ENCODE peak calls at places on chromosome 16, in nine cellular contexts. J is cardiac fibroblast; G is HTR-8/SVneo; W is GM04504; L is NCI-H1436; A is mesothelial cell of epicardium; B is activated T-helper 1 cell treated with anti-CD3 and anti-CD28 coated beads, Interleukin-2, amount 50 U/mL, for 16 hours; P is effector CD8-positive, alpha-beta T cell; N is CD8-positive, alpha-beta memory T cell. S is an unnamed sample.

GRCh38 chr16:18938986-18939385 is 12.8 kb upstream of the SMG1 start:
- DNase-seq in B (no peak), J (no peak), G (no peak), L (no peak), P (no peak), A (no peak), N (no peak), W (no peak), S (no peak)

GRCh38 chr16:85174871-85175723 is 62.8 kb upstream of the CIBAR2 start:
- DNase-seq in P (no peak), L (no peak), A (no peak), W (no peak), J (no peak), B (no peak), G (no peak), N (no peak), S (no peak)

GRCh38 chr16:56425439-56425832 is at the start of gene AMFR:
- DNase-seq in L (peak; percentile 75), G (peak; percentile 71), W (peak; percentile 78), P (peak; percentile 46), N (peak; percentile 74), A (peak; percentile 60), J (peak; percentile 89), B (peak; percentile 14), S (peak; percentile 70)

GRCh38 chr16:75080205-75081029 is 36.2 kb downstream of the LDHD start:
- DNase-seq in B (no peak), P (no peak), W (no peak), A (no peak), G (peak; percentile 53), N (no peak), J (peak; percentile 17), L (no peak), S (peak; percentile 78)

GRCh38 chr16:25580071-25580470 is 111.7 kb upstream of the HS3ST4 start:
- DNase-seq in W (no peak), B (no peak), N (no peak), P (no peak), G (no peak), A (no peak), L (no peak), J (no peak), S (no peak)

GRCh38 chr16:77499373-77500285 is 64.8 kb upstream of the ADAMTS18 start:
- DNase-seq in N (no peak), W (peak; percentile 17), A (peak; percentile 40), B (no peak), G (no peak), L (no peak), P (no peak), J (peak; percentile 13), S (peak; percentile 60)

GRCh38 chr16:52584354-52584840 is 37.5 kb upstream of the TOX3 start:
- DNase-seq in W (no peak), B (no peak), L (no peak), A (no peak), N (no peak), P (no peak), J (no peak), G (no peak), S (no peak)

GRCh38 chr16:87052506-87052905 is 264.7 kb downstream of the C16orf95 start:
- DNase-seq in A (no peak), N (no peak), B (no peak), L (no peak), W (no peak), G (no peak), P (no peak), J (peak; percentile 31), S (no peak)

GRCh38 chr16:22314661-22315626 is 17.7 kb downstream of the POLR3E start:
- DNase-seq in L (no peak), B (no peak), A (no peak), N (no peak), J (no peak), W (no peak), G (no peak), P (no peak), S (no peak)

GRCh38 chr16:396605-397004 is 394 bp upstream of the NME4 start:
- DNase-seq in B (no peak), W (no peak), J (peak; percentile 64), G (peak; percentile 73), P (no peak), L (peak; percentile 43), N (no peak), A (no peak), S (peak; percentile 50)

GRCh38 chr16:67311607-67312449 is 14.7 kb downstream of the KCTD19 start:
- DNase-seq in N (no peak), W (peak; percentile 98), P (no peak), A (no peak), B (no peak), G (peak; percentile 97), L (no peak), J (peak; percentile 97), S (peak; percentile 99)

GRCh38 chr16:79164378-79164720 is 436.2 kb downstream of the MAF start:
- DNase-seq in W (no peak), B (no peak), N (no peak), A (no peak), L (no peak), G (no peak), J (no peak), P (no peak), S (no peak)

GRCh38 chr16:66070140-66070887 is 296.2 kb upstream of the CDH5 start:
- DNase-seq in J (peak; percentile 97), W (no peak), P (no peak), L (no peak), B (no peak), N (no peak), G (no peak), A (no peak), S (peak; percentile 77)

GRCh38 chr16:49643429-49644142 is 212.3 kb downstream of the ZNF423 start:
- DNase-seq in A (no peak), G (no peak), W (no peak), L (no peak), J (peak; percentile 74), N (no peak), B (no peak), P (no peak), S (peak; percentile 65)

GRCh38 chr16:58814348-58814801 is 80.3 kb upstream of the GOT2 start:
- DNase-seq in J (peak; percentile 64), G (peak; percentile 62), W (peak; percentile 8), A (peak; percentile 61), B (no peak), N (no peak), L (peak; percentile 22), P (no peak), S (peak; percentile 67)

GRCh38 chr16:81604960-81605383 is 160.4 kb downstream of the CMIP start:
- DNase-seq in A (no peak), W (no peak), J (peak; percentile 51), N (no peak), P (no peak), L (no peak), G (no peak), B (no peak), S (peak; percentile 77)

GRCh38 chr16:11556945-11557720 is 29.6 kb downstream of the LITAF start:
- DNase-seq in L (no peak), B (no peak), A (no peak), P (no peak), W (no peak), G (no peak), J (no peak), N (peak; percentile 61), S (no peak)

GRCh38 chr16:4260360-4260759 is 12.5 kb downstream of the TFAP4 start:
- DNase-seq in W (no peak), N (no peak), A (no peak), P (no peak), B (no peak), G (no peak), J (no peak), L (peak; percentile 86), S (no peak)

GRCh38 chr16:56193951-56194726 is 2.9 kb downstream of the GNAO1 start:
- DNase-seq in N (peak; percentile 82), A (peak; percentile 96), B (peak; percentile 50), W (no peak), G (peak; percentile 18), P (no peak), J (peak; percentile 62), L (peak; percentile 90), S (peak; percentile 74)

GRCh38 chr16:85602402-85602801 is 10.7 kb upstream of the GSE1 start:
- DNase-seq in W (no peak), L (no peak), A (no peak), G (no peak), J (no peak), B (no peak), P (no peak), N (no peak), S (no peak)

GRCh38 chr16:69563605-69564580 is 1.9 kb upstream of the NFAT5 start:
- DNase-seq in L (no peak), P (no peak), W (no peak), B (no peak), A (no peak), N (peak; percentile 53), J (no peak), G (no peak), S (peak; percentile 32)

GRCh38 chr16:64489449-64489848 is 632.4 kb downstream of the CDH11 start:
- DNase-seq in G (no peak), N (no peak), P (no peak), B (no peak), W (no peak), A (no peak), L (no peak), J (no peak), S (no peak)

GRCh38 chr16:72811188-72811720 is 236.7 kb downstream of the ZFHX3 start:
- DNase-seq in B (no peak), A (no peak), N (no peak), G (no peak), P (no peak), J (peak; percentile 50), W (no peak), L (no peak), S (no peak)

GRCh38 chr16:67086829-67087228 is 22.9 kb upstream of the PHAF1 start:
- DNase-seq in N (no peak), P (no peak), G (no peak), W (no peak), A (no peak), B (no peak), J (peak; percentile 67), L (no peak), S (peak; percentile 34)

GRCh38 chr16:25626172-25626571 is 65.6 kb upstream of the HS3ST4 start:
- DNase-seq in N (no peak), W (no peak), P (no peak), J (no peak), A (no peak), L (no peak), G (no peak), B (no peak), S (no peak)

GRCh38 chr16:71711789-71712188 is 12.7 kb downstream of the PHLPP2 start:
- DNase-seq in A (no peak), P (no peak), J (no peak), L (no peak), W (no peak), G (no peak), N (no peak), B (no peak), S (no peak)

GRCh38 chr16:50856991-50857390 is 115.1 kb downstream of the CYLD start:
- DNase-seq in N (no peak), A (peak; percentile 14), P (no peak), G (no peak), J (no peak), L (no peak), B (no peak), W (no peak), S (no peak)

GRCh38 chr16:85158702-85159225 is 46.5 kb upstream of the CIBAR2 start:
- DNase-seq in N (no peak), P (no peak), L (no peak), B (no peak), A (no peak), G (no peak), J (no peak), W (no peak), S (no peak)

GRCh38 chr16:82605076-82605475 is 21.7 kb upstream of the CDH13 start:
- DNase-seq in B (no peak), J (no peak), N (no peak), A (no peak), G (no peak), L (no peak), W (no peak), P (no peak), S (no peak)

GRCh38 chr16:27429330-27429871 is 27.4 kb downstream of the IL21R start:
- DNase-seq in G (no peak), A (peak; percentile 7), W (no peak), J (no peak), P (no peak), B (no peak), N (no peak), L (no peak), S (no peak)

GRCh38 chr16:24163935-24164334 is 92.2 kb upstream of the CACNG3 start:
- DNase-seq in L (peak; percentile 10), J (no peak), N (no peak), A (no peak), G (no peak), W (no peak), B (no peak), P (no peak), S (no peak)

S was measured in choroid plexus epithelial cell.